ENCODE peak calls at places on chromosomes 2 and 18, in four cellular contexts. One of them, this sample, is unnamed.

GRCh38 chr2:109098251-109098920 is 30.6 kb upstream of the SH3RF3 start:
- DNase-seq in AG04450: no peak
- DNase-seq in sciatic nerve: no peak
- DNase-seq in EL: no peak
- DNase-seq in this sample: no peak

GRCh38 chr2:52955079-52955478 is 812.5 kb upstream of the CHAC2 start:
- DNase-seq in AG04450: no peak
- DNase-seq in sciatic nerve: no peak
- DNase-seq in EL: no peak
- DNase-seq in this sample: no peak

GRCh38 chr2:3427272-3427671 is 47.8 kb downstream of the TRAPPC12 start:
- DNase-seq in AG04450: no peak
- DNase-seq in sciatic nerve: no peak
- DNase-seq in EL: no peak
- DNase-seq in this sample: no peak

GRCh38 chr2:74872310-74872923 is 38.5 kb downstream of the HK2 start:
- DNase-seq in AG04450: no peak
- DNase-seq in sciatic nerve: no peak
- DNase-seq in EL: no peak
- DNase-seq in this sample: no peak

GRCh38 chr2:161556440-161556839 is 67.8 kb upstream of the SLC4A10 start:
- DNase-seq in AG04450: no peak
- DNase-seq in sciatic nerve: no peak
- DNase-seq in EL: no peak
- DNase-seq in this sample: no peak

GRCh38 chr2:105926960-105927678 is 182.4 kb downstream of the NCK2 start:
- DNase-seq in AG04450: no peak
- DNase-seq in sciatic nerve: no peak
- DNase-seq in EL: no peak
- DNase-seq in this sample: no peak

GRCh38 chr18:10062292-10062940 is 148.6 kb downstream of the VAPA start:
- DNase-seq in AG04450: no peak
- DNase-seq in sciatic nerve: no peak
- DNase-seq in EL: peak
- DNase-seq in this sample: no peak

GRCh38 chr2:107001964-107002696 is 116.2 kb upstream of the ST6GAL2 start:
- DNase-seq in AG04450: peak
- DNase-seq in sciatic nerve: no peak
- DNase-seq in EL: peak
- DNase-seq in this sample: no peak

GRCh38 chr2:14994721-14995120 is 362.2 kb downstream of the LRATD1 start:
- DNase-seq in AG04450: no peak
- DNase-seq in sciatic nerve: no peak
- DNase-seq in EL: no peak
- DNase-seq in this sample: no peak

GRCh38 chr2:15041429-15041837 is 408.9 kb downstream of the LRATD1 start:
- DNase-seq in AG04450: no peak
- DNase-seq in sciatic nerve: no peak
- DNase-seq in EL: no peak
- DNase-seq in this sample: peak